ENCODE peak calls at places on chromosomes 2 and 18, in four cellular contexts. X is A549, M is HepG2, Z is K562. W is an unnamed sample.

GRCh38 chr2:673016-673415 is 4.2 kb downstream of the TMEM18 start:
- DNase-seq in X (no peak), M (no peak), Z (no peak), W (no peak)

GRCh38 chr2:14189929-14190328 is 442.6 kb upstream of the LRATD1 start:
- DNase-seq in X (no peak), M (no peak), Z (no peak), W (no peak)

GRCh38 chr18:34493566-34494358 is 216.3 kb upstream of the DTNA start:
- DNase-seq in X (no peak), M (peak), Z (no peak), W (peak)

GRCh38 chr2:6679481-6679880 is 186.2 kb downstream of the CMPK2 start:
- DNase-seq in X (no peak), M (no peak), Z (no peak), W (no peak)

GRCh38 chr2:64049633-64050220 is 30.5 kb upstream of the VPS54 start:
- DNase-seq in X (peak), M (peak), Z (peak), W (peak)

GRCh38 chr18:76429262-76430126 is 65.5 kb downstream of the ZNF516 start:
- DNase-seq in X (peak), M (no peak), Z (no peak), W (no peak)

GRCh38 chr2:90645-91312 is 44.5 kb upstream of the FAM110C start:
- DNase-seq in X (no peak), M (no peak), Z (no peak), W (no peak)

GRCh38 chr2:85356186-85356585 is 1.6 kb downstream of the ELMOD3 start:
- DNase-seq in X (no peak), M (no peak), Z (no peak), W (no peak)

GRCh38 chr2:25341031-25341727 is 546 bp downstream of the DNMT3A start:
- DNase-seq in X (no peak), M (no peak), Z (peak), W (no peak)

GRCh38 chr18:26190506-26190905 is 35.7 kb upstream of the TAF4B start:
- DNase-seq in X (no peak), M (no peak), Z (no peak), W (no peak)

GRCh38 chr18:70243131-70243530 is 37.6 kb upstream of the RTTN start:
- DNase-seq in X (peak), M (no peak), Z (no peak), W (no peak)

GRCh38 chr2:117967981-117968723 is 45.7 kb downstream of the CCDC93 start:
- DNase-seq in X (no peak), M (no peak), Z (no peak), W (no peak)

GRCh38 chr2:26245810-26246209 is 1.1 kb downstream of the HADHB start:
- DNase-seq in X (no peak), M (peak), Z (no peak), W (no peak)

GRCh38 chr18:31977270-31977872 is 34.4 kb upstream of the TRAPPC8 start:
- DNase-seq in X (peak), M (peak), Z (peak), W (peak)

GRCh38 chr2:177812713-177813396 is 259.7 kb downstream of the PDE11A start:
- DNase-seq in X (peak), M (no peak), Z (peak), W (no peak)

GRCh38 chr2:14524803-14525080 is 107.8 kb upstream of the LRATD1 start:
- DNase-seq in X (no peak), M (no peak), Z (no peak), W (no peak)

GRCh38 chr18:61727241-61727640 is 165.6 kb downstream of the RNF152 start:
- DNase-seq in X (no peak), M (no peak), Z (no peak), W (no peak)

GRCh38 chr2:180985771-180986395 is 5.5 kb downstream of the UBE2E3 start:
- DNase-seq in X (no peak), M (no peak), Z (no peak), W (no peak)

GRCh38 chr2:154466226-154466625 is 232.3 kb upstream of the KCNJ3 start:
- DNase-seq in X (no peak), M (no peak), Z (no peak), W (no peak)

GRCh38 chr18:43789234-43790000 is 512.1 kb upstream of the SYT4 start:
- DNase-seq in X (no peak), M (no peak), Z (no peak), W (no peak)

GRCh38 chr2:54772531-54772930 is 49.1 kb downstream of the EML6 start:
- DNase-seq in X (no peak), M (no peak), Z (no peak), W (no peak)

GRCh38 chr2:37676274-37676673 is 4.8 kb upstream of the CDC42EP3 start:
- DNase-seq in X (peak), M (no peak), Z (no peak), W (no peak)

GRCh38 chr2:229633546-229633945 is 80.8 kb downstream of the DNER start:
- DNase-seq in X (no peak), M (no peak), Z (no peak), W (no peak)

GRCh38 chr2:168234407-168235085 is 12.8 kb downstream of the STK39 start:
- DNase-seq in X (no peak), M (no peak), Z (no peak), W (no peak)

GRCh38 chr2:73072416-73072815 is 904 bp upstream of the SFXN5 start:
- DNase-seq in X (no peak), M (no peak), Z (no peak), W (no peak)

GRCh38 chr2:7467782-7468447 is 550.7 kb downstream of the RNF144A start:
- DNase-seq in X (no peak), M (no peak), Z (no peak), W (no peak)

GRCh38 chr18:13471971-13472628 is 253.5 kb downstream of the LDLRAD4 start:
- DNase-seq in X (no peak), M (peak), Z (no peak), W (no peak)

GRCh38 chr2:160331258-160332025 is 131.4 kb upstream of the ITGB6 start:
- DNase-seq in X (no peak), M (no peak), Z (no peak), W (no peak)

GRCh38 chr2:64273524-64274398 is 129.5 kb upstream of the PELI1 start:
- DNase-seq in X (peak), M (peak), Z (no peak), W (no peak)

GRCh38 chr2:12827721-12828120 is 111.0 kb downstream of the TRIB2 start:
- DNase-seq in X (no peak), M (no peak), Z (no peak), W (no peak)
- TF ChIP-seq NR3C1 in X (no peak), M (no peak), Z (no peak), W (no peak)

GRCh38 chr2:218885981-218886447 is 5.4 kb downstream of the WNT10A start:
- DNase-seq in X (no peak), M (no peak), Z (no peak), W (no peak)
- TF ChIP-seq NR3C1 in X (no peak), M (no peak), Z (no peak), W (no peak)

GRCh38 chr2:232876071-232876977 is 6.3 kb downstream of the SNORC start:
- DNase-seq in X (peak), M (no peak), Z (no peak), W (peak)
- TF ChIP-seq NR3C1 in X (no peak), M (no peak), Z (no peak), W (no peak)

DNA sequence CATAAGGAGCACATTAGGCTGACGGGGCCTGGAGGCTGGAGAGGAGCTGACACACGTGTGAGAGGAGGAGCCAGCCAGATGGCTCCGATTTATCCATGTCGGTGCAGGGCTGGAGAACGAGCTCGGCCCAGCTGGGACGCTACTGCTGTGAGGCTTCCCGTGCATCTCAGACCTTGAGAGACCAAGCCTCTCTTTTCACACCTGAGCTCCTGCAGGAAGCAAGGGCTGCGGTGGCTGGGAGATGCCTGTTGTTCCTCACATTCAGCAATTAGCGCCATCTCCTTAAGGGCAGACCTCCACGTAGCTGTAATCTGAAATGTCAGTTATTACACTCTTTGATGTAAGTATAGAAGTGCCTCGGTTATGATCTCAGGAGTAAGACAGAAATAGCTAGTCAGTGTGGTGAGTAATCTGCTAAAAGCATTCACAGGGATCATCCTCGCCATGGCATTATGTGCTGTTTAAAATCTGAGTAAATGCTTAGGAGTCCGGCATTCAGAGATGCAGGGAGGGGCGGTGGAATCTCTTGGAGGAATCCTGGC is 107.9 kb downstream of the PRKCE start:
- DNase-seq in X (no peak), M (no peak), Z (no peak), W (no peak)
- TF ChIP-seq NR3C1 in X (no peak), M (no peak), Z (no peak), W (no peak)

GRCh38 chr2:203740741-203741363 is 34.4 kb downstream of the CD28 start:
- DNase-seq in X (no peak), M (no peak), Z (no peak), W (no peak)
- TF ChIP-seq NR3C1 in X (no peak), M (no peak), Z (no peak), W (no peak)

GRCh38 chr2:95393901-95394300 is 8.6 kb upstream of the FAHD2A start:
- DNase-seq in X (no peak), M (no peak), Z (no peak), W (no peak)
- TF ChIP-seq NR3C1 in X (no peak), M (no peak), Z (no peak), W (no peak)

GRCh38 chr18:35971661-35972196 is 750 bp upstream of the RMP24 start:
- DNase-seq in X (no peak), M (peak), Z (no peak), W (no peak)
- TF ChIP-seq NR3C1 in X (no peak), M (no peak), Z (no peak), W (no peak)

DNA sequence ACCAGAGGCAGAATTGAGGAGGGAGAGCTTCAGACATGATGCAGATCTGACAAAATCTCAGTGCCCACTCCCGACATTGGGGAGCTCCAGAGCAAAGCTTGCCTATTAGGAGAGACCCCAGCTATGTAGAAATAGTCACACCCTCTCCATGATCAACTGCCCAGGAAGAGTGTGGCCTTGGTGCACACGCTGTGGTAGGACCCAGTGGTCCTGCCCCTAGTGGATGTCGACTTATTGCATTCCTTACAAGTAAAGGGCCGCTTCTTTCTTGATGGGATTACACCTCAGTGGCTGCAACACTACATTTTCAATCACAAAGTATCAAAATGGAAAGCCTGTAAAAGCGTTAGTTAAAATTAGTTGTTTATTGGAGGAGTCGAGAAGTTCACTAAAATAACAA is 64.2 kb downstream of the VRK2 start:
- DNase-seq in X (peak), M (no peak), Z (no peak), W (peak)
- TF ChIP-seq NR3C1 in X (no peak), M (no peak), Z (no peak), W (no peak)

W was measured in WTC11.